ENCODE peak calls at places on chromosome 2, in eight cellular contexts. C is IMR-90, F is NT2/D1, H is left ventricle myocardium inferior, S is kidney, U is heart left ventricle, Y is keratinocyte, O is esophagus muscularis mucosa. T is an unnamed sample.

GRCh38 chr2:120499784-120500495 is 154.0 kb downstream of the INHBB start:
- DNase-seq in C (no peak), F (no peak), H (no peak), S (peak; percentile 44), U (peak; percentile 43), Y (no peak), O (no peak), T (no peak)

GRCh38 chr2:151162185-151162584 is 99.5 kb downstream of the RBM43 start:
- DNase-seq in C (peak; percentile 70), F (no peak), H (no peak), S (no peak), U (no peak), Y (no peak), O (no peak), T (peak; percentile 23)

GRCh38 chr2:99600929-99601680 is 111.3 kb upstream of the REV1 start:
- DNase-seq in C (peak; percentile 43), F (no peak), H (no peak), S (no peak), U (no peak), Y (no peak), O (no peak), T (peak; percentile 12)

GRCh38 chr2:166573393-166573792 is 79.3 kb upstream of the SCN7A start:
- DNase-seq in C (peak; percentile 77), F (peak; percentile 71), H (no peak), S (no peak), U (no peak), Y (no peak), O (no peak), T (peak; percentile 51)

GRCh38 chr2:41853427-41854191 is 194.2 kb upstream of the PKDCC start:
- DNase-seq in C (peak; percentile 65), F (peak; percentile 62), H (no peak), S (no peak), U (no peak), Y (no peak), O (no peak), T (peak; percentile 34)

GRCh38 chr2:28155627-28156026 is 237.0 kb upstream of the FOSL2 start:
- DNase-seq in C (no peak), F (peak; percentile 25), H (no peak), S (no peak), U (no peak), Y (no peak), O (no peak), T (no peak)

GRCh38 chr2:190791347-190791982 is 89.2 kb upstream of the GLS start:
- DNase-seq in C (peak; percentile 59), F (no peak), H (peak; percentile 29), S (peak; percentile 91), U (peak; percentile 29), Y (peak; percentile 40), O (no peak), T (peak; percentile 87)

GRCh38 chr2:65357959-65358294 is 74.5 kb downstream of the SPRED2 start:
- DNase-seq in C (no peak), F (no peak), H (no peak), S (no peak), U (no peak), Y (no peak), O (no peak), T (no peak)

GRCh38 chr2:69177063-69177771 is 164.2 kb downstream of the ANTXR1 start:
- DNase-seq in C (peak; percentile 96), F (peak; percentile 73), H (peak; percentile 58), S (peak; percentile 72), U (peak; percentile 81), Y (no peak), O (no peak), T (peak; percentile 95)

GRCh38 chr2:28717339-28717758 is 34.3 kb upstream of the PPP1CB start:
- DNase-seq in C (peak; percentile 85), F (no peak), H (peak; percentile 44), S (no peak), U (peak; percentile 69), Y (no peak), O (peak; percentile 92), T (peak; percentile 65)

GRCh38 chr2:27992787-27993747 is 102.5 kb downstream of the BABAM2 start:
- DNase-seq in C (peak; percentile 78), F (peak; percentile 23), H (no peak), S (no peak), U (no peak), Y (no peak), O (no peak), T (peak; percentile 79)

GRCh38 chr2:212228651-212229253 is 309.9 kb downstream of the ERBB4 start:
- DNase-seq in C (peak; percentile 0), F (no peak), H (no peak), S (no peak), U (no peak), Y (no peak), O (no peak), T (peak; percentile 21)

GRCh38 chr2:200863655-200864205 is 728 bp downstream of the CLK1 start:
- DNase-seq in C (no peak), F (no peak), H (no peak), S (no peak), U (peak; percentile 43), Y (no peak), O (no peak), T (peak; percentile 14)

GRCh38 chr2:180790891-180791290 is 189.5 kb upstream of the UBE2E3 start:
- DNase-seq in C (peak; percentile 38), F (no peak), H (no peak), S (no peak), U (no peak), Y (no peak), O (no peak), T (no peak)

GRCh38 chr2:125644257-125644656 is 1011.7 kb upstream of the GYPC start:
- DNase-seq in C (no peak), F (no peak), H (no peak), S (no peak), U (no peak), Y (no peak), O (no peak), T (no peak)

GRCh38 chr2:45541450-45541849 is 69.6 kb downstream of the SRBD1 start:
- DNase-seq in C (no peak), F (no peak), H (no peak), S (peak; percentile 32), U (no peak), Y (no peak), O (no peak), T (no peak)

DNA sequence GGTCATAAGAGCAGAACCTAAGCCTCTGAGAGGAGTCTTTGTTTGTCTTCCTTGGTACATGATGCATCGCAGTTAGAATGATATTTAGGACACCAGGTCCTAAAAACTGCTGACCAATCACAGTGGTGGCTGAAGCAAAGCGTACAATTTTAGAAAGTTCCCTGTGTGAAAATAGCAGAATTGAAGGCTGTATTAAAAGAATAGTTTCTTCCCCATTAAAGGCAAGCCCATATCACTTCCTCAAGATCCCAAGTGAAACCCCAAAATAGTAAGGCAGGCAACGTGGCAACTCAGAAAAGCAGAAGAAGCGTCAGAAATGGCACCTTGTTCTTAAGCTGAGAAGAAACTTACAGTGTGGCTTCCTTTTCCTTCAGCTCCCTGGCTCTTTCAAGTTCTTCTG is 154.8 kb upstream of the PGAP1 start:
- DNase-seq in C (no peak), F (no peak), H (no peak), S (no peak), U (no peak), Y (no peak), O (no peak), T (no peak)
- H3K36me3 ChIP-seq in C (no peaks in the 10 kb centered on the region), F (no peaks in the 10 kb centered on the region), H (peaks cover 9% of the 10 kb centered on the region), S (peaks cover 5% of the 10 kb centered on the region), U (peaks cover 13% of the 10 kb centered on the region), Y (no peaks in the 10 kb centered on the region), O (no peaks in the 10 kb centered on the region), T (no peaks in the 10 kb centered on the region)

DNA sequence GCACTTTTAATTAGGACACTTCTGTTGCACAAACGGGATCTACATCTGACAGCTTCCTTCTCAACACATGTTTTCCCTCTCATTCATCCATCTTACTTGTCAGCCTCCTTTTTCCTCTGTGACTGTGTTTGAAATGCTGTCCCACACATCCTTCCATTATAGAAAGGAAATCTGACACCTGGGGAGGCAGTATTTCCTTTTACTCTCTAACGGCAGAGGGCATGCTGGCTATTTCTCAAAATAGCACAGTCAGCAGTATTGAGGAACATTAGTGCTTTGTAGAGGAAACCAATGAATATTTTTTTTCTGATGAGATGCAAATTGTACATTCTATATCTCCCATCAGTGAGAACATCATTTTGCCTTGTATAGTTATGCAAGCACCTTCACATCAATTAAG is 668.7 kb downstream of the SLC4A3 start:
- DNase-seq in C (peak; percentile 27), F (no peak), H (no peak), S (no peak), U (no peak), Y (no peak), O (no peak), T (no peak)
- H3K36me3 ChIP-seq in C (no peaks in the 10 kb centered on the region), F (no peaks in the 10 kb centered on the region), H (no peaks in the 10 kb centered on the region), S (no peaks in the 10 kb centered on the region), U (no peaks in the 10 kb centered on the region), Y (no peaks in the 10 kb centered on the region), O (no peaks in the 10 kb centered on the region), T (no peaks in the 10 kb centered on the region)

DNA sequence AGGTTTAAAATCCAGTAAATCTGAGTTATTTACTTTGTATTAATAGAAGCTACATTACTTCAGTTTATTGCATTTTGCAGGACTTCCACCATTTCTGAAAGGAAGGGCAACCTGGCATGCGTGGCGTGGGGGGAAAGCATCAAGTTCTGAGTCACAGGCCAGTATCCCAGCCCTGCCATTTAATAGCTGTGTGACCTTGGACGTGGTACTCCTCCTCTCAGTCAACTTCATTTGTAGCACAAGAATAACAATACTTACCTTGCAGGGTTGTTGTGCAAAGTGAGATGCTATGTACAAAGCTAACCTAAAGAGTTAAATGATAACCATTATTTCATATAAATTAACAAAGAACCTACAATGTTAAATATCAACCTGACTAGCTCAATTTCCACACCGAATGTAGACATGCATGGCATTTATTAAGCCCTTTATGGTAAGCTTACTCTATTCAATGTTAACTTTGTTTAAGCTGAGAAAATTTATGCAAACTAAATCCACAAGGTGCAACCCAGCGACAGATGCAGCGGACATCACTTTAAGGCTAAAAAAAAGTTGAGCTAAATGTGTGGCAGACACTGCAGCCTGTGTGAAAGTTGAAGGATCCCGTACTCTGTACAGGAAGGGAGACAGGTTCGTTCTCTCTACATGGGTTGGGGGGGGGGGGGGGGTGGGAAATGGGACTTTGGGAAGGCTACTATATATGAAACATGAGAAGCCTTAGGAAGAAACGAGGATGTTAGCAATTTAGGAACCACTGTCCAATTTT is 17.2 kb upstream of the STPG4 start:
- DNase-seq in C (no peak), F (no peak), H (no peak), S (no peak), U (no peak), Y (no peak), O (no peak), T (no peak)
- H3K36me3 ChIP-seq in C (peaks cover 22% of the 10 kb centered on the region), F (peaks cover 61% of the 10 kb centered on the region), H (peaks cover 32% of the 10 kb centered on the region), S (peaks cover 5% of the 10 kb centered on the region), U (peaks cover 34% of the 10 kb centered on the region), Y (peaks cover 7% of the 10 kb centered on the region), O (peaks cover 32% of the 10 kb centered on the region), T (peaks cover 10% of the 10 kb centered on the region)

GRCh38 chr2:241126771-241127202 is 22.5 kb downstream of the PASK start:
- DNase-seq in C (no peak), F (no peak), H (no peak), S (peak; percentile 73), U (no peak), Y (no peak), O (no peak), T (no peak)

GRCh38 chr2:241123816-241124536 is 21.9 kb upstream of the MTERF4 start:
- DNase-seq in C (no peak), F (no peak), H (no peak), S (peak; percentile 72), U (no peak), Y (peak; percentile 15), O (no peak), T (no peak)

GRCh38 chr2:241126201-241126611 is 23.1 kb downstream of the PASK start:
- DNase-seq in C (no peak), F (no peak), H (no peak), S (peak; percentile 62), U (no peak), Y (no peak), O (no peak), T (no peak)

GRCh38 chr2:241128266-241128665 is 21.0 kb downstream of the PASK start:
- DNase-seq in C (no peak), F (no peak), H (no peak), S (peak; percentile 51), U (no peak), Y (no peak), O (no peak), T (no peak)

GRCh38 chr2:241125626-241126025 is 23.5 kb upstream of the MTERF4 start:
- DNase-seq in C (no peak), F (no peak), H (no peak), S (peak; percentile 41), U (no peak), Y (no peak), O (no peak), T (no peak)
- H3K36me3 ChIP-seq in C (peaks cover 9% of the 10 kb centered on the region), F (peaks cover 37% of the 10 kb centered on the region), H (no peaks in the 10 kb centered on the region), S (no peaks in the 10 kb centered on the region), U (no peaks in the 10 kb centered on the region), Y (peaks cover 2% of the 10 kb centered on the region), O (no peaks in the 10 kb centered on the region), T (no peaks in the 10 kb centered on the region)